ENCODE peak calls at places on chromosome 6, in four cellular contexts. Q, D, B and V are unnamed samples.

GRCh38 chr6:16278048-16278724 is 39.8 kb downstream of the GMPR start:
- DNase-seq in D (peak; percentile 28), Q (no peak), B (no peak), V (no peak)

GRCh38 chr6:7644394-7644793 is 54.4 kb downstream of the SNRNP48 start:
- DNase-seq in D (no peak), Q (no peak), B (no peak), V (no peak)

GRCh38 chr6:39834866-39835265 is 42.7 kb downstream of the DAAM2 start:
- DNase-seq in D (no peak), Q (no peak), B (no peak), V (no peak)

GRCh38 chr6:35402136-35402855 is 49.8 kb upstream of the FANCE start:
- DNase-seq in D (no peak), Q (no peak), B (no peak), V (no peak)

GRCh38 chr6:27280064-27280539 is 32.0 kb downstream of the POM121L2 start:
- DNase-seq in D (no peak), Q (no peak), B (no peak), V (no peak)

GRCh38 chr6:143060354-143060805 is 309 bp upstream of the AIG1 start:
- DNase-seq in D (peak; percentile 76), B (peak; percentile 82), Q (peak; percentile 87), V (peak; percentile 66)

GRCh38 chr6:71248306-71248705 is 40.3 kb upstream of the OGFRL1 start:
- DNase-seq in D (peak; percentile 17), Q (no peak), B (no peak), V (no peak)

GRCh38 chr6:156021746-156022396 is 566.2 kb upstream of the NOX3 start:
- DNase-seq in B (no peak), D (no peak), Q (no peak), V (no peak)